ENCODE peak calls at places on chromosomes 12 and 14, in seven cellular contexts. M is heart right ventricle, L is suprapubic skin, Q is small intestine, Z is uterus, S is HAP-1, P is fibroblast of lung. Y is an unnamed sample.
A peak's percentile ranks its signal among the peaks of the same experiment; 100 is the strongest.

GRCh38 chr14:22549981-22550670 is 38.9 kb downstream of the DAD1 start:
- DNase-seq in Z (no peak), L (no peak), M (no peak), S (no peak), Q (no peak), P (no peak), Y (peak; percentile 59)

GRCh38 chr12:54439521-54440255 is 20.6 kb upstream of the ITGA5 start:
- DNase-seq in S (peak; percentile 80), Z (no peak), P (peak; percentile 84), L (no peak), M (no peak), Q (peak; percentile 40), Y (no peak)

GRCh38 chr12:79689477-79690155 is 1.1 kb downstream of the PAWR start:
- DNase-seq in M (peak; percentile 37), Z (peak; percentile 57), P (peak; percentile 40), S (peak; percentile 44), Q (peak; percentile 54), L (no peak), Y (no peak)

GRCh38 chr14:96170961-96171592 is 33.6 kb upstream of the BDKRB2 start:
- DNase-seq in P (no peak), M (no peak), L (no peak), S (no peak), Q (no peak), Z (no peak), Y (no peak)

GRCh38 chr14:91202234-91202974 is 42.1 kb downstream of the GPR68 start:
- DNase-seq in Z (peak; percentile 43), L (no peak), S (no peak), Q (no peak), P (no peak), M (peak; percentile 42), Y (no peak)

GRCh38 chr12:94595152-94595551 is 55.2 kb downstream of the TMCC3 start:
- DNase-seq in P (no peak), S (no peak), M (no peak), Q (no peak), L (no peak), Z (no peak), Y (no peak)

GRCh38 chr12:47361389-47362031 is 281.8 kb upstream of the AMIGO2 start:
- DNase-seq in S (no peak), Q (peak; percentile 28), L (no peak), M (no peak), Z (peak; percentile 67), P (no peak), Y (peak; percentile 18)

GRCh38 chr14:92373336-92373735 is 50.4 kb downstream of the SLC24A4 start:
- DNase-seq in Q (no peak), S (no peak), Z (no peak), P (no peak), L (no peak), M (no peak), Y (no peak)

GRCh38 chr14:76919431-76919810 is 93.2 kb downstream of the LRRC74A start:
- DNase-seq in L (no peak), Q (no peak), P (no peak), Z (no peak), M (no peak), S (no peak), Y (no peak)

GRCh38 chr14:58281969-58282368 is 16.4 kb upstream of the ARID4A start:
- DNase-seq in S (no peak), L (no peak), P (no peak), Q (no peak), Z (no peak), M (no peak), Y (no peak)

GRCh38 chr14:67365476-67365875 is 5.3 kb downstream of the EIF2S1 start:
- DNase-seq in M (no peak), Z (no peak), Q (no peak), L (no peak), S (no peak), P (no peak), Y (no peak)

GRCh38 chr14:101854366-101854765 is 92.9 kb downstream of the PPP2R5C start:
- DNase-seq in S (no peak), P (no peak), L (no peak), M (no peak), Q (no peak), Z (no peak), Y (no peak)

GRCh38 chr14:100191584-100192249 is 32.3 kb upstream of the DEGS2 start:
- DNase-seq in L (no peak), P (no peak), M (no peak), Z (peak; percentile 37), S (no peak), Q (no peak), Y (no peak)

GRCh38 chr12:61137677-61138380 is 1122.4 kb upstream of the USP15 start:
- DNase-seq in Q (no peak), P (no peak), M (no peak), Z (no peak), S (no peak), L (no peak), Y (no peak)

GRCh38 chr14:73237219-73237785 is at the start of gene PAPLN:
- DNase-seq in Q (peak; percentile 43), S (peak; percentile 54), Z (peak; percentile 51), P (peak; percentile 25), L (no peak), M (no peak), Y (no peak)

GRCh38 chr14:51507556-51508511 is 143.9 kb upstream of the FRMD6 start:
- DNase-seq in Q (no peak), L (peak; percentile 84), S (peak; percentile 98), M (peak; percentile 68), Z (peak; percentile 79), P (peak; percentile 78), Y (no peak)

GRCh38 chr14:77290705-77291104 is 19.7 kb upstream of the NGB start:
- DNase-seq in P (no peak), Z (no peak), M (no peak), Q (no peak), L (no peak), S (no peak), Y (no peak)

GRCh38 chr12:106601031-106601430 is 18.2 kb downstream of the RFX4 start:
- DNase-seq in M (no peak), L (no peak), P (no peak), Q (no peak), S (peak; percentile 13), Z (no peak), Y (no peak)

DNA sequence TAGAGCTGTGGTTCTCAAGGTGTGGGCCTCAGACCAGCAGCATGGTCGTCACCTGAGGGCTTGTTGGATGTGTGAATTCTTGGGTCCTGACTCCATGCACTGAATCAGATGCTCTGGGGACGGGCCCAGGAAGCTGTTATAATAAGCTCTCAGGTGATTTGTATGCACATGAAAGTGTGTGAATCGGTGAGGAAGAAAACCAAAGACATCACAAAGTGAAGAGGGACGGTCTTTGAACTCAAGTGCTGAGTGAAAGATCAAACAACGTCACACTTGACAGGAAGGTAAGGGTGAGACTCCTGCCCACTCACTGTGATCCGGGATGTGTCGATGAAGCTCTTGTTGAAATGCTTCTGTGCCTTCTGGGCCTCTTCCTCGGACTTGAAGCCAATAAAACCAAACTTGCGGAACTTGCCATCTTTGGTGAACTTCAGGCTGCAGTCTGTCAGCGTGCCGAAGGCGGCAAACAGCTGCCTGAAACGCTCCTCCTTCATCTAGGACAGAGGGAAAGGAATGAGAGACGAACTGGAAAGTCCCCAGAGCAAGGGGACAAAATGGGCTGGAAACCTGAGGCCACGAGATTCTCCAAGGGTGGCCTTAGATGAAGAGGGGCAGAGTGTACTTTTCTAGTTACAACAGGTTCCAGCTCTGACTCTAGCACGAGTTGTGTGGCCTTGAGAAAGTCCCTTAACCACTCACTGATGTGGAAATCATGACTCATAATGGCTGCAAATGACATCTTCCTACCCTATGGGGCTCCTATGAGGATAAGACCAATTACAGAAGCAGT is 4.0 kb downstream of the RBM19 start:
- DNase-seq in M (no peak), L (no peak), Q (no peak), P (peak; percentile 35), Z (no peak), S (no peak), Y (no peak)
- H3K4me3 ChIP-seq in M (no peak overlapping the region), L (no peak overlapping the region), Q (no peak overlapping the region), P (no peak overlapping the region), Z (no peak overlapping the region), S (no peak overlapping the region), Y (no peak overlapping the region)

GRCh38 chr14:104685998-104686610 is 3.3 kb upstream of the INF2 start:
- DNase-seq in L (no peak), Z (no peak), P (no peak), M (no peak), S (no peak), Q (no peak), Y (no peak)
- H3K4me1 ChIP-seq in L (peaks cover 66% of the 10 kb centered on the region), Z (peaks cover 5% of the 10 kb centered on the region), P (peaks cover 33% of the 10 kb centered on the region), M (peaks cover 63% of the 10 kb centered on the region), S (peaks cover 18% of the 10 kb centered on the region), Q (peaks cover 15% of the 10 kb centered on the region), Y (peaks cover 40% of the 10 kb centered on the region)

DNA sequence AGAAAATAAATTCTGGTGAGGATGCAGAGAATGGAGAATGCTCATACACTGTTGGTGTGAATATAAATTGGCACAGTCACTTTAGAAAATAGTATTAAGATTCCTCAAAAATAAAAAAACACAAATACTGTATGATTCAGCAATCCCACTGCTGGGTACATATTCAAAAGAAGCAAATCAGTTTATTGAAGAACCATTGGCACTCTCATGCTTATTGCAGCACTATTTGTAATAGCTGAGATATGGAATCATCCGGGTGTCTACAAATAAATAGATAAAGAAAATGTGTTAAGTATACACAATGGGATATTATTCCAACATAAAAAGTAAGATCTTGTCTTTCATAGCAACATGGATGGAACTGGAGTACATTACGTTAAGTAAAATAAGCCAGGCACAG is 579.4 kb upstream of the SEL1L start:
- DNase-seq in L (no peak), Q (no peak), S (no peak), M (no peak), P (no peak), Z (no peak), Y (no peak)
- H3K9me3 ChIP-seq in L (peaks cover 4% of the 10 kb centered on the region), Q (no peaks in the 10 kb centered on the region), S (no peaks in the 10 kb centered on the region), M (peaks cover 22% of the 10 kb centered on the region), P (no peaks in the 10 kb centered on the region), Z (no peaks in the 10 kb centered on the region), Y (peaks cover 5% of the 10 kb centered on the region)

GRCh38 chr12:4780624-4781023 is 60.4 kb downstream of the GALNT8 start:
- DNase-seq in Q (no peak), L (no peak), S (no peak), Z (no peak), P (no peak), M (no peak), Y (no peak)
- H3K4me3 ChIP-seq in Q (no peak overlapping the region), L (no peak overlapping the region), S (no peak overlapping the region), Z (no peak overlapping the region), P (no peak overlapping the region), M (no peak overlapping the region), Y (no peak overlapping the region)